ENCODE peak calls at places on chromosomes 7 and 10, in eight cellular contexts. G is WERI-Rb-1; D is GM20000; J is naive thymus-derived CD8-positive, alpha-beta T cell; U is ovary; X is psoas muscle; O is activated CD8-positive, alpha-beta memory T cell treated with anti-CD3 and anti-CD28 coated beads for 24 hours; A is amniotic stem cell. S is an unnamed sample.

GRCh38 chr7:148877517-148877916 is 6.6 kb downstream of the EZH2 start:
- DNase-seq in G (no peak), D (no peak), J (no peak), U (no peak), X (no peak), O (no peak), A (no peak), S (no peak)

GRCh38 chr10:30358206-30358605 is 9.1 kb upstream of the MTPAP start:
- DNase-seq in G (no peak), D (no peak), J (no peak), U (no peak), X (no peak), O (no peak), A (no peak), S (no peak)

GRCh38 chr10:72109619-72110215 is 21.4 kb upstream of the SPOCK2 start:
- DNase-seq in G (no peak), D (no peak), J (no peak), U (no peak), X (no peak), O (no peak), A (no peak), S (no peak)

GRCh38 chr10:120205368-120206018 is 251.5 kb upstream of the PLPP4 start:
- DNase-seq in G (no peak), D (no peak), J (no peak), U (no peak), X (no peak), O (no peak), A (no peak), S (no peak)

GRCh38 chr7:7272294-7272693 is 90.0 kb downstream of the C1GALT1 start:
- DNase-seq in G (no peak), D (no peak), J (no peak), U (no peak), X (no peak), O (no peak), A (no peak), S (no peak)

GRCh38 chr7:95276114-95276513 is 48.2 kb downstream of the PON1 start:
- DNase-seq in G (no peak), D (no peak), J (no peak), U (no peak), X (no peak), O (no peak), A (no peak), S (no peak)

GRCh38 chr10:88379575-88379974 is 203.5 kb downstream of the RNLS start:
- DNase-seq in G (no peak), D (no peak), J (no peak), U (no peak), X (no peak), O (no peak), A (peak), S (peak)

GRCh38 chr7:99554929-99555328 is 3.0 kb upstream of the FAM200A start:
- DNase-seq in G (no peak), D (no peak), J (no peak), U (no peak), X (no peak), O (no peak), A (no peak), S (no peak)

GRCh38 chr7:73892003-73892975 is 31.3 kb downstream of the TMEM270 start:
- DNase-seq in G (no peak), D (no peak), J (no peak), U (no peak), X (peak), O (no peak), A (no peak), S (no peak)

GRCh38 chr7:74206589-74207120 is 3.2 kb upstream of the LAT2 start:
- DNase-seq in G (peak), D (peak), J (peak), U (peak), X (peak), O (peak), A (peak), S (peak)

GRCh38 chr7:50358306-50358705 is 53.8 kb downstream of the IKZF1 start:
- DNase-seq in G (no peak), D (no peak), J (no peak), U (no peak), X (no peak), O (peak), A (no peak), S (no peak)

GRCh38 chr7:107934991-107935770 is 44.2 kb downstream of the DLD start:
- DNase-seq in G (no peak), D (no peak), J (no peak), U (no peak), X (no peak), O (no peak), A (no peak), S (no peak)

GRCh38 chr7:32039000-32039756 is 31.0 kb downstream of the PDE1C start:
- DNase-seq in G (peak), D (no peak), J (no peak), U (no peak), X (no peak), O (no peak), A (no peak), S (no peak)

GRCh38 chr10:33215154-33215553 is 119.3 kb downstream of the NRP1 start:
- DNase-seq in G (no peak), D (no peak), J (no peak), U (no peak), X (no peak), O (no peak), A (peak), S (no peak)

GRCh38 chr7:151249732-151250072 is 1.2 kb upstream of the SMARCD3 start:
- DNase-seq in G (peak), D (no peak), J (no peak), U (peak), X (peak), O (no peak), A (peak), S (peak)

GRCh38 chr10:123157210-123157609 is 3.0 kb downstream of the BUB3 start:
- DNase-seq in G (no peak), D (no peak), J (no peak), U (no peak), X (no peak), O (no peak), A (no peak), S (no peak)

GRCh38 chr7:111364413-111364812 is 197.9 kb downstream of the IMMP2L start:
- DNase-seq in G (no peak), D (no peak), J (no peak), U (no peak), X (no peak), O (no peak), A (peak), S (no peak)

GRCh38 chr7:79876769-79877362 is 257.8 kb upstream of the GNAI1 start:
- DNase-seq in G (no peak), D (no peak), J (no peak), U (no peak), X (no peak), O (no peak), A (peak), S (no peak)

GRCh38 chr7:99095698-99096097 is 48.2 kb downstream of the SMURF1 start:
- DNase-seq in G (no peak), D (no peak), J (no peak), U (peak), X (no peak), O (no peak), A (no peak), S (no peak)

GRCh38 chr7:36969376-36969775 is 245.1 kb upstream of the AOAH start:
- DNase-seq in G (no peak), D (no peak), J (no peak), U (no peak), X (no peak), O (no peak), A (no peak), S (no peak)

GRCh38 chr7:48279420-48279819 is 108.2 kb downstream of the ABCA13 start:
- DNase-seq in G (no peak), D (no peak), J (no peak), U (no peak), X (no peak), O (no peak), A (no peak), S (no peak)

GRCh38 chr7:2106920-2107319 is 125.8 kb downstream of the MAD1L1 start:
- DNase-seq in G (no peak), D (no peak), J (peak), U (no peak), X (peak), O (no peak), A (no peak), S (peak)

GRCh38 chr7:48009954-48010353 is 19.0 kb downstream of the SUN3 start:
- DNase-seq in G (no peak), D (no peak), J (no peak), U (no peak), X (no peak), O (no peak), A (no peak), S (no peak)

S was measured in adrenal gland.